ENCODE peak calls at places on chromosome X, in six cellular contexts. I is AG20443, D is GM12865, E is activated gamma-delta T cell treated with Interleukin-2 at 50 U/mL for 16 hours, S is left colon, J is AG09309. Z is an unnamed sample.
A peak's percentile ranks its signal among the peaks of the same experiment; 100 is the strongest.

GRCh38 chrX:2715066-2715600 is 24.0 kb downstream of the CD99 start:
- DNase-seq in D (no peak), S (no peak), E (no peak), J (no peak), I (no peak), Z (no peak)

GRCh38 chrX:39859991-39860861 is 237.5 kb downstream of the BCOR start:
- DNase-seq in E (peak; percentile 62), D (peak; percentile 90), J (no peak), I (no peak), S (peak; percentile 35), Z (no peak)

GRCh38 chrX:78997870-78998558 is 52.8 kb downstream of the P2RY10 start:
- DNase-seq in I (no peak), J (no peak), S (no peak), E (peak; percentile 17), D (peak; percentile 1), Z (no peak)

GRCh38 chrX:153032397-153033118 is 23.7 kb upstream of the PNMA3 start:
- DNase-seq in I (peak; percentile 86), E (peak; percentile 60), S (peak; percentile 42), D (peak; percentile 76), J (no peak), Z (peak; percentile 46)

GRCh38 chrX:54171527-54171926 is 11.5 kb downstream of the FAM120C start:
- DNase-seq in I (peak; percentile 40), S (no peak), J (peak; percentile 39), D (no peak), E (no peak), Z (no peak)

GRCh38 chrX:103386332-103386731 is 10.0 kb downstream of the BEX3 start:
- DNase-seq in E (no peak), I (no peak), S (no peak), J (no peak), D (no peak), Z (no peak)

GRCh38 chrX:19046343-19047215 is 62.7 kb upstream of the PHKA2 start:
- DNase-seq in S (no peak), J (no peak), I (peak; percentile 21), D (no peak), E (no peak), Z (no peak)

GRCh38 chrX:120736989-120737388 is 107.1 kb upstream of the C1GALT1C1 start:
- DNase-seq in D (no peak), E (no peak), J (no peak), S (no peak), I (no peak), Z (no peak)

GRCh38 chrX:122943918-122944317 is 240.2 kb upstream of the GRIA3 start:
- DNase-seq in J (peak; percentile 33), I (no peak), S (no peak), D (no peak), E (no peak), Z (no peak)

GRCh38 chrX:102516314-102516936 is at the start of gene TMSB15A:
- DNase-seq in I (peak; percentile 81), D (no peak), J (no peak), S (peak; percentile 38), E (peak; percentile 47), Z (peak; percentile 46)

GRCh38 chrX:17298564-17298963 is 76.4 kb upstream of the NHS start:
- DNase-seq in D (no peak), J (no peak), E (no peak), S (no peak), I (no peak), Z (no peak)

GRCh38 chrX:72110051-72110926 is 21.4 kb downstream of the RTL5 start:
- DNase-seq in J (no peak), I (no peak), D (no peak), E (no peak), S (no peak), Z (no peak)

GRCh38 chrX:110440016-110440805 is 81.6 kb downstream of the RTL9 start:
- DNase-seq in D (no peak), E (no peak), I (no peak), J (no peak), S (no peak), Z (no peak)

GRCh38 chrX:99703467-99703866 is 706.6 kb downstream of the PCDH19 start:
- DNase-seq in E (no peak), J (no peak), S (no peak), D (no peak), I (no peak), Z (no peak)

GRCh38 chrX:152853986-152854385 is 23.1 kb downstream of the NSDHL start:
- DNase-seq in S (no peak), D (no peak), E (no peak), I (no peak), J (no peak), Z (no peak)

GRCh38 chrX:136497556-136498048 is at the start of gene HTATSF1:
- DNase-seq in S (no peak), D (no peak), E (no peak), I (peak; percentile 10), J (no peak), Z (no peak)

GRCh38 chrX:154546354-154547244 is at the start of gene G6PD:
- DNase-seq in J (no peak), I (peak; percentile 93), D (peak; percentile 88), E (peak; percentile 75), S (no peak), Z (peak; percentile 60)

GRCh38 chrX:136126892-136127406 is 20.4 kb upstream of the FHL1 start:
- DNase-seq in E (no peak), I (peak; percentile 13), J (no peak), D (no peak), S (no peak), Z (no peak)

GRCh38 chrX:17669891-17670290 is 67.4 kb upstream of the SCML1 start:
- DNase-seq in S (no peak), I (no peak), D (no peak), J (no peak), E (no peak), Z (no peak)

GRCh38 chrX:108439434-108439883 is at the start of gene COL4A5:
- DNase-seq in J (no peak), D (peak; percentile 2), I (peak; percentile 42), E (no peak), S (no peak), Z (no peak)

Z was measured in D721Med.